ENCODE peak calls at places on chromosomes 13 and 19, in five cellular contexts. Y is HepG2, X is right lobe of liver, O is ovary, S is thoracic aorta. B is an unnamed sample. For H3K4me1, the result is how much of the 10 kb centered on the place peaks cover.

GRCh38 chr19:4568884-4569283 is 9.4 kb upstream of the SEMA6B start:
- DNase-seq in Y (no peak), X (no peak), O (no peak), S (no peak), B (no peak)

GRCh38 chr19:3692141-3693029 is 7.9 kb downstream of the PIP5K1C start:
- DNase-seq in Y (no peak), X (no peak), O (no peak), S (no peak), B (no peak)

GRCh38 chr13:79285159-79285558 is 120.9 kb downstream of the RBM26 start:
- DNase-seq in Y (no peak), X (no peak), O (no peak), S (no peak), B (no peak)

GRCh38 chr19:39831679-39832078 is 2.3 kb downstream of the DYRK1B start:
- DNase-seq in Y (no peak), X (no peak), O (no peak), S (no peak), B (no peak)

GRCh38 chr13:94345374-94346195 is 133.9 kb downstream of the DCT start:
- DNase-seq in Y (peak), X (no peak), O (no peak), S (no peak), B (peak)

GRCh38 chr13:76969488-76970365 is 21.4 kb downstream of the ACOD1 start:
- DNase-seq in Y (no peak), X (no peak), O (no peak), S (no peak), B (no peak)

GRCh38 chr19:14505488-14506239 is 9.7 kb upstream of the GIPC1 start:
- DNase-seq in Y (peak), X (no peak), O (no peak), S (no peak), B (peak)

GRCh38 chr13:102286326-102286725 is 115.5 kb downstream of the FGF14 start:
- DNase-seq in Y (peak), X (no peak), O (no peak), S (no peak), B (peak)

GRCh38 chr19:9155591-9155990 is 15.4 kb downstream of the ZNF317 start:
- DNase-seq in Y (no peak), X (no peak), O (no peak), S (no peak), B (no peak)

GRCh38 chr19:52492991-52493470 is 34.4 kb upstream of the ZNF808 start:
- DNase-seq in Y (no peak), X (no peak), O (no peak), S (no peak), B (no peak)

GRCh38 chr13:48975926-48976676 is 389 bp downstream of the FNDC3A start:
- DNase-seq in Y (peak), X (peak), O (peak), S (peak), B (peak)

GRCh38 chr19:32330149-32330548 is 15.3 kb upstream of the ZNF507 start:
- DNase-seq in Y (no peak), X (no peak), O (no peak), S (no peak), B (no peak)

GRCh38 chr19:10690351-10690781 is 10.9 kb upstream of the QTRT1 start:
- DNase-seq in Y (no peak), X (no peak), O (no peak), S (no peak), B (peak)

GRCh38 chr13:99432637-99433542 is 68.4 kb upstream of the TM9SF2 start:
- DNase-seq in Y (peak), X (peak), O (peak), S (no peak), B (peak)

GRCh38 chr13:24650157-24650556 is 30.1 kb upstream of the ATP12A start:
- DNase-seq in Y (no peak), X (no peak), O (no peak), S (no peak), B (peak)

GRCh38 chr19:19821366-19822147 is at the start of gene ZNF506:
- DNase-seq in Y (no peak), X (peak), O (peak), S (peak), B (peak)

GRCh38 chr19:29188289-29188688 is 24.7 kb downstream of the UQCRFS1 start:
- DNase-seq in Y (no peak), X (no peak), O (no peak), S (no peak), B (no peak)

GRCh38 chr19:3270908-3271307 is 46.4 kb downstream of the CELF5 start:
- DNase-seq in Y (peak), X (no peak), O (no peak), S (no peak), B (peak)

DNA sequence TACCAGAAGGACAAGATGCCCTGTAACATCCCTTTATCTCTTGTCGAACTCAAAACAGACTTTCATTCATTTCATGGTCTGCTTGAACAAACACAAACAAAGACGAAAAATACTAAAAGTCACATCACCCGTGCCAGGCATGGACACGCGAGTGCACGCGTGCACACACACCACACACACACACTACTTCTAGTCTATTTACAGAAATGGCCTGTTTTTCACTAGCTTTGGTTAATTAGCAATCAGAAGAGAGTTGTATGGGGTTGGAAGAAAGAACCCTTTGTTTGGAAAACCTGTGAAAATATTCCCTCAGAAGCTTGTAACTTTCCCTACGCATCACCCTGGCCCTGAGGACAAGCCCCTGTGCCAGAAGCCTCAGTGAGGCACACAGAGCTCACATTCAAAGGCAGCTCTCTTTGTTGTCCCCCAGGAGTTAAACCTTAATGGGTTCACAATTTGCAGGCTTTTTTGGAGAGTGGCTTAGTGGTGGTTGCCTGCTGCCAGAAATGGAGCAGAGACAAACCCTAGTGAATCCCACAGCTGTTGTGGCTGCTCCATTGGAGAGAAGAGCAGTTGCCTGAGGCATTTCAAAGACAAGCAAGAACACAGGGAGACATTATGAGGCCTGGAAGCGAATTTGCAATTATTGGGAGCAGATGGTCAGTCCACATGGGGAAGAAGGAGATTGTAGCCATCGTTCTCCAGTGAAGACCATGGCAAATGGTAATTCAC is 55.9 kb downstream of the STARD13 start:
- DNase-seq in Y (peak), X (no peak), O (no peak), S (no peak), B (no peak)
- H3K4me1 ChIP-seq in Y (half or more), X (under half), O (under half), S (under half), B (under half)

DNA sequence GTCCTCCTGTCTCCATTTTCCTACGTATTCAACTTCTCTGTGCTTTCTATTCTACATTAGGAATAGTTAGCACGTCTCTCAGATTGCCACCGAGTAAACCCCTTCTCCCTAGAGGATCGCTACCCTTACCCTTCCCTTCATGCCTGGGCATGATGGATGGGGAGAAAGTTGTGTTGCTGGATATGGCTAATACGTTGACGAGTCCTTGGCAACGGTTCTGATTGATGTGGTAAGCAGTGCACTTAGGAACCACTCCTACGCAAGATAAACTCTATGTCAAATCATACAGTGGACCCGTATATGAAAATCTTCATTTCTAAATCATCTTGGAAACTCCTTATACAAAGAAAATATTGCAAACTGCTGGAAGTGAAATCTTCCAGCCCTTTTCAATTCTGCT is 224.5 kb downstream of the EFNB2 start:
- DNase-seq in Y (no peak), X (no peak), O (no peak), S (no peak), B (no peak)
- H3K4me1 ChIP-seq in Y (under half), X (under half), O (under half), S (under half), B (under half)

GRCh38 chr19:1854032-1854541 is 5.8 kb upstream of the REXO1 start:
- DNase-seq in Y (no peak), X (no peak), O (no peak), S (no peak), B (no peak)

GRCh38 chr19:1854542-1855039 is 6.3 kb upstream of the REXO1 start:
- DNase-seq in Y (no peak), X (peak), O (no peak), S (no peak), B (no peak)

GRCh38 chr19:1855828-1856255 is 7.5 kb downstream of the KLF16 start:
- DNase-seq in Y (no peak), X (peak), O (no peak), S (no peak), B (no peak)

GRCh38 chr19:1856345-1856697 is 7.1 kb downstream of the KLF16 start:
- DNase-seq in Y (no peak), X (no peak), O (no peak), S (no peak), B (no peak)

DNA sequence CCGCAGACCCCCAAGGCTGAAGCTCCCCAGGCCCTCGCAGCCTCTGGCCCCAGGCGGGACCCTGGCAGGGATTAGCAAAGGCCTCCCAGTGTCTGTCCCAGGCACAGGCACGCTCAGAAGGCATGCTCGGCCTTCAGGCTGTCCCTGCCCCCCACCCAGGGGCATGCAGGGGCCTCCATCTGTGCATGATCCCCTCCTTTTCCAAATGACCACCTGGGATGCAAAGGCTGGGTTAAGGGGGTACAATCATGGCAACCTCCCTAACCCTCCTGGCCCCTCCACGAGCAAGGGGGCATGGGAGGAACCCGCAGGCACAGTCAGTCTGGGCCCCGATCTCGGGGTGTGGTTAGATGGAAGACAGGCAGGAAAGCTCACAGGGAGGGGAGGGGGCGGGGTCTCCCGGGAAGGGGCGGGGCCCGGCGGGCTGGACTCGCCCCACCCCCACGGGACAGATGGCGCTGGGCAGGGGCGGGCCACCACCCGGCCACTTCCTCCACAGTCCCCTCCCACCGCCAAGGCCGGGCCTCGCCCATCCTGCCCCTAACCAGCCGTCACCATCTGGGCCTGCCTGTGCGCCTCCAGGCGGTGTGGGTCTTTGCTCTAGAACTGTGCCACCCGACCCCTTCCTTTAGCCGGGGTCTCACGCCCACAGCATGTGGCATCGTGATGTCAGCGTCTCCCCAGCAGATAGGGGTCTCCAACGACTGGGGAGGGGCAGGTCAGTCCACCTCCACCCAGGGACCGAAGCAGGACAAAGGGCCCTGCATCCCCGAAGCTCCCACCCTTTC is 7.0 kb upstream of the REXO1 start:
- DNase-seq in Y (no peak), X (peak), O (peak), S (no peak), B (peak)
- H3K4me1 ChIP-seq in Y (under half), X (under half), O (under half), S (under half), B (under half)

GRCh38 chr19:1883784-1884183 is 1.5 kb downstream of the ABHD17A start:
- DNase-seq in Y (no peak), X (no peak), O (no peak), S (no peak), B (no peak)
- H3K4me1 ChIP-seq in Y (under half), X (under half), O (under half), S (under half), B (under half)

GRCh38 chr19:1645299-1645698 is 7.1 kb downstream of the TCF3 start:
- DNase-seq in Y (no peak), X (no peak), O (no peak), S (no peak), B (no peak)
- H3K4me1 ChIP-seq in Y (under half), X (under half), O (under half), S (under half), B (under half)

DNA sequence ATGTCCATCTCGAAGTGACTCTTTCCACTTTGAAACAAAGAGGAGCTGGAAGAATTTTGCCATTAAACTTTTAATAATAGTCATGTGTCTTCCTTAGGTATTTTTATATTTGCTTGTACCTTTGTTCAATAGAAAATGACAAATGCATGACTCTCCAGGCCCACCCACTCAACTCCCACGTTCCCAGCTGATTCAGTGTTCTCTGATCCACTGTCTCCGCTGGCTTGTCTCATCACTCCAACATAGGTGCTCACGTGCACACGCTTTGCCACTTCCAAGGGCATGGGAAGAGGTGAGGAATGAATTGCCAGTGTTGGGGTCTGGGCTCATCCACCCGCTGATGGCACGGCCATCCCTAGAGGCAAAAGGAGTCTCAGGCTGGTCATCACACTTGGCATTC is 24.5 kb downstream of the RASL11A start:
- DNase-seq in Y (no peak), X (no peak), O (no peak), S (no peak), B (no peak)
- H3K4me1 ChIP-seq in Y (under half), X (under half), O (under half), S (under half), B (under half)

GRCh38 chr19:13016628-13017305 is 21.5 kb downstream of the NFIX start:
- DNase-seq in Y (no peak), X (no peak), O (no peak), S (no peak), B (no peak)
- H3K4me1 ChIP-seq in Y (half or more), X (under half), O (under half), S (half or more), B (under half)

GRCh38 chr13:113024466-113024865 is 55.5 kb downstream of the MCF2L start:
- DNase-seq in Y (no peak), X (no peak), O (no peak), S (no peak), B (no peak)
- H3K4me1 ChIP-seq in Y (half or more), X (under half), O (under half), S (under half), B (under half)

DNA sequence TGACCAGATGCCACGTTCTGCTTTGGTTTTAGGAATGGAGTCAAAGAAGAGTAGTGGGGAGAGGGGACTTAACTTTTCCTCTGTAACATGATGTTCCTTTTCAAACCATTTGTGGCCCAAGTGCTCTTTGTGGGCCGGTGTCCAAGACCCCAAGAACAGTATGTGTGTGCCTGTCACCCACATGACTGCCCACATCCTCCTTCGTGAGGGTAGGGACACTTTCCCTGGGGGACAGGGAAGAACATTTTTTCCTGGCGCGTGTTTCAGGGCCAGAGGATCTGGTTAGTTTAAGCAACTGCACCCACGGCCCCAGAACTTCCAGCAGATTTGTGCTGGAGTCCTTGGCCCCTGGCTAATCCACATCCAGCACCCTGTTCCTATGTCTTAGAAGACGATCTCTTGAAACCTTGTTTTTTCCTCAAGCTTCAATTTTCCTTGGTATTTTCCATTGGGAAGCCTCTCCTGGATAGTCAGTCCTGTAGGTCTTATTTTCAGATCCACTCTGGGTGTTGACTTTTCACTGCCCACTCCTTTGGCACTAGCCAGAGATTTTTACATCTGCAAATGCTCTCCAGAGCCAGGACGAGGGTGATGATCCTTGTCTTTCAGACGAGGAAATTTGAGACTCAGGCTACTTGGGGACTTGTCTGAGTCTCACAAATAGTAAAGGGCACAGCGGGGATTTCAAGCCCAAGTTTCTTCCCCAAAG is 10.8 kb upstream of the CCDC97 start:
- DNase-seq in Y (no peak), X (no peak), O (no peak), S (no peak), B (peak)
- H3K4me1 ChIP-seq in Y (under half), X (under half), O (under half), S (under half), B (under half)

GRCh38 chr19:33365676-33366075 is 7.8 kb upstream of the CEBPG start:
- DNase-seq in Y (no peak), X (no peak), O (no peak), S (no peak), B (no peak)

GRCh38 chr19:33362508-33363228 is 10.8 kb upstream of the CEBPG start:
- DNase-seq in Y (no peak), X (no peak), O (no peak), S (no peak), B (no peak)

GRCh38 chr19:33366917-33367316 is 6.6 kb upstream of the CEBPG start:
- DNase-seq in Y (no peak), X (no peak), O (no peak), S (no peak), B (no peak)

GRCh38 chr19:33368074-33368864 is 5.2 kb upstream of the CEBPG start:
- DNase-seq in Y (no peak), X (no peak), O (no peak), S (no peak), B (peak)

GRCh38 chr19:33366127-33366526 is 7.4 kb upstream of the CEBPG start:
- DNase-seq in Y (no peak), X (no peak), O (no peak), S (no peak), B (no peak)
- H3K4me1 ChIP-seq in Y (under half), X (under half), O (under half), S (under half), B (under half)